ENCODE peak calls at places on chromosomes 3 and 15, in nine cellular contexts. I is tibial artery; D is CD8-positive, alpha-beta T cell; X is hepatocyte; P is aorta; A is A673; Z is NT2/D1; R is fibroblast of lung; E is right lobe of liver. S is an unnamed sample. For H3K9me3, the result is how much of the 10 kb centered on the place peaks cover.

GRCh38 chr3:152780553-152780952 is 54.4 kb upstream of the P2RY1 start:
- DNase-seq in I (no peak), D (no peak), X (no peak), P (no peak), A (no peak), Z (no peak), R (peak), E (no peak), S (no peak)

GRCh38 chr3:180048108-180048507 is 11.4 kb upstream of the PEX5L start:
- DNase-seq in I (no peak), D (no peak), X (no peak), P (no peak), A (no peak), Z (no peak), R (no peak), E (no peak), S (no peak)

GRCh38 chr3:145006291-145006690 is 1034.7 kb downstream of the DIPK2A start:
- DNase-seq in I (no peak), D (no peak), X (peak), P (no peak), A (no peak), Z (no peak), R (no peak), E (no peak), S (no peak)

GRCh38 chr3:72303926-72304325 is 519.0 kb upstream of the PROK2 start:
- DNase-seq in I (no peak), D (no peak), X (no peak), P (no peak), A (peak), Z (peak), R (no peak), E (no peak), S (no peak)

GRCh38 chr3:43148033-43148432 is 42.2 kb upstream of the POMGNT2 start:
- DNase-seq in I (no peak), D (no peak), X (no peak), P (no peak), A (no peak), Z (no peak), R (no peak), E (no peak), S (no peak)

GRCh38 chr3:186516645-186517044 is 27.5 kb downstream of the CRYGS start:
- DNase-seq in I (no peak), D (no peak), X (no peak), P (no peak), A (no peak), Z (no peak), R (no peak), E (no peak), S (no peak)

GRCh38 chr3:146160233-146160963 is 586 bp downstream of the PLOD2 start:
- DNase-seq in I (peak), D (no peak), X (peak), P (peak), A (peak), Z (peak), R (peak), E (peak), S (peak)

GRCh38 chr3:64030741-64031140 is 7.4 kb upstream of the PSMD6 start:
- DNase-seq in I (peak), D (peak), X (peak), P (peak), A (peak), Z (peak), R (peak), E (peak), S (peak)

GRCh38 chr15:76203346-76203745 is 107.9 kb downstream of the ETFA start:
- DNase-seq in I (peak), D (no peak), X (no peak), P (no peak), A (no peak), Z (no peak), R (no peak), E (no peak), S (no peak)

GRCh38 chr3:120418866-120419490 is 31.8 kb downstream of the FSTL1 start:
- DNase-seq in I (no peak), D (no peak), X (peak), P (no peak), A (peak), Z (peak), R (no peak), E (peak), S (peak)

GRCh38 chr3:72721696-72722381 is 126.4 kb downstream of the SHQ1 start:
- DNase-seq in I (no peak), D (no peak), X (no peak), P (no peak), A (peak), Z (no peak), R (no peak), E (no peak), S (no peak)

GRCh38 chr3:160841455-160841854 is 85.4 kb downstream of the PPM1L start:
- DNase-seq in I (no peak), D (no peak), X (no peak), P (no peak), A (no peak), Z (no peak), R (no peak), E (no peak), S (no peak)

GRCh38 chr3:105542604-105543003 is 175.9 kb downstream of the ALCAM start:
- DNase-seq in I (no peak), D (no peak), X (no peak), P (no peak), A (no peak), Z (no peak), R (no peak), E (no peak), S (no peak)

GRCh38 chr3:169634618-169635236 is 28.8 kb downstream of the MECOM start:
- DNase-seq in I (no peak), D (no peak), X (no peak), P (no peak), A (no peak), Z (no peak), R (peak), E (no peak), S (peak)

GRCh38 chr3:134761213-134761612 is 33.8 kb upstream of the EPHB1 start:
- DNase-seq in I (no peak), D (no peak), X (no peak), P (no peak), A (no peak), Z (no peak), R (no peak), E (no peak), S (no peak)

GRCh38 chr3:5339967-5340535 is 152.5 kb downstream of the EDEM1 start:
- DNase-seq in I (no peak), D (no peak), X (peak), P (no peak), A (no peak), Z (peak), R (no peak), E (no peak), S (no peak)

GRCh38 chr15:69141286-69141701 is 19.1 kb upstream of the GLCE start:
- DNase-seq in I (no peak), D (no peak), X (peak), P (no peak), A (no peak), Z (no peak), R (peak), E (no peak), S (no peak)

GRCh38 chr3:94961423-94962100 is 898.7 kb downstream of the NSUN3 start:
- DNase-seq in I (no peak), D (no peak), X (peak), P (no peak), A (no peak), Z (no peak), R (no peak), E (no peak), S (no peak)

GRCh38 chr3:124937049-124937448 is 2.5 kb upstream of the MUC13 start:
- DNase-seq in I (no peak), D (no peak), X (no peak), P (no peak), A (no peak), Z (no peak), R (no peak), E (no peak), S (no peak)

GRCh38 chr3:170815340-170815739 is 54.7 kb downstream of the RPL22L1 start:
- DNase-seq in I (no peak), D (no peak), X (peak), P (no peak), A (peak), Z (no peak), R (no peak), E (peak), S (no peak)

GRCh38 chr15:96119734-96120133 is 210.8 kb upstream of the NR2F2 start:
- DNase-seq in I (no peak), D (no peak), X (no peak), P (no peak), A (no peak), Z (no peak), R (no peak), E (no peak), S (no peak)

GRCh38 chr3:159499031-159499793 is 489.4 kb upstream of the IL12A start:
- DNase-seq in I (no peak), D (no peak), X (no peak), P (no peak), A (no peak), Z (no peak), R (no peak), E (no peak), S (no peak)

GRCh38 chr3:127212231-127212630 is 19.3 kb downstream of the PRR23E start:
- DNase-seq in I (no peak), D (no peak), X (no peak), P (no peak), A (no peak), Z (no peak), R (no peak), E (no peak), S (no peak)

GRCh38 chr3:72102057-72102711 is 317.2 kb upstream of the PROK2 start:
- DNase-seq in I (no peak), D (no peak), X (no peak), P (no peak), A (no peak), Z (no peak), R (no peak), E (no peak), S (no peak)

GRCh38 chr3:94875149-94875548 is 812.3 kb downstream of the NSUN3 start:
- DNase-seq in I (no peak), D (no peak), X (no peak), P (no peak), A (no peak), Z (no peak), R (no peak), E (no peak), S (peak)

GRCh38 chr3:184480831-184481230 is 80.8 kb upstream of the EPHB3 start:
- DNase-seq in I (no peak), D (no peak), X (no peak), P (no peak), A (no peak), Z (no peak), R (no peak), E (no peak), S (no peak)

GRCh38 chr3:16084887-16085286 is 89.6 kb upstream of the GALNT15 start:
- DNase-seq in I (no peak), D (no peak), X (no peak), P (no peak), A (no peak), Z (no peak), R (no peak), E (no peak), S (no peak)

GRCh38 chr3:184641430-184641829 is 70.4 kb downstream of the MAGEF1 start:
- DNase-seq in I (no peak), D (no peak), X (no peak), P (no peak), A (no peak), Z (no peak), R (no peak), E (no peak), S (no peak)

GRCh38 chr3:170205302-170205701 is 16.9 kb upstream of the PRKCI start:
- DNase-seq in I (no peak), D (no peak), X (no peak), P (no peak), A (no peak), Z (no peak), R (no peak), E (no peak), S (no peak)

GRCh38 chr15:89019436-89019835 is 68.8 kb upstream of the ABHD2 start:
- DNase-seq in I (no peak), D (no peak), X (no peak), P (no peak), A (no peak), Z (no peak), R (no peak), E (no peak), S (no peak)

GRCh38 chr15:74173545-74174215 is at the start of gene ISLR:
- DNase-seq in I (peak), D (no peak), X (peak), P (no peak), A (peak), Z (no peak), R (peak), E (peak), S (no peak)

GRCh38 chr3:25455316-25456232 is 27.5 kb downstream of the RARB start:
- DNase-seq in I (peak), D (no peak), X (no peak), P (peak), A (peak), Z (no peak), R (peak), E (no peak), S (no peak)

GRCh38 chr15:91860498-91860897 is 7.0 kb downstream of the SLCO3A1 start:
- DNase-seq in I (no peak), D (no peak), X (no peak), P (no peak), A (no peak), Z (no peak), R (no peak), E (no peak), S (no peak)

GRCh38 chr3:7160689-7161088 is 299.8 kb downstream of the GRM7 start:
- DNase-seq in I (no peak), D (no peak), X (no peak), P (no peak), A (no peak), Z (no peak), R (no peak), E (no peak), S (no peak)

GRCh38 chr3:7171493-7171892 is 310.6 kb downstream of the GRM7 start:
- DNase-seq in I (no peak), D (no peak), X (no peak), P (no peak), A (no peak), Z (no peak), R (no peak), E (no peak), S (no peak)

DNA sequence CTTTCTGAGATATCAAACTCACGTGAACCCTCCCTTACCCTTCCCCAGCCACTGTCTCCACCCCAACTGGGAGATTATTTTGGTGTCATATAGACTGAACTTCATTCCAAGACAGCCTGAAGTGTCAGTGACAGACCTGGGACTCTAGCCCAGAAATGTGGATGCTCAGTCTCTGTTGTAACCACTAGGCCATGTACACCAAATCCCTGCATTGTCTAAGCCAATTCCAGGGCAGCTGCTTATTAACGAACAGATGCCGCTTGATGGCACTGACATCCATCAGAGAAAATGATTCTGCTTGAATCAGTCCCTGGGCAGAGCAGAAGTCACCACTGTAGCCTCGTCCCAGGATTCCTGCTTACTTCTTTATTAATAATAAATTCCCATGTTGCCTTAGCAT is 305.5 kb downstream of the GRM7 start:
- DNase-seq in I (no peak), D (no peak), X (no peak), P (no peak), A (no peak), Z (no peak), R (no peak), E (no peak), S (no peak)
- H3K9me3 ChIP-seq in I (under half), D (under half), X (under half), P (under half), A (under half), Z (under half), R (under half), E (under half), S (under half)

GRCh38 chr15:90202929-90203328 is 1.8 kb downstream of the SEMA4B start:
- DNase-seq in I (no peak), D (no peak), X (no peak), P (no peak), A (no peak), Z (no peak), R (no peak), E (no peak), S (no peak)
- H3K4me3 ChIP-seq in I (no peak), D (no peak), X (peak), P (no peak), A (peak), Z (no peak), R (no peak), E (no peak), S (no peak)

GRCh38 chr3:195023989-195024388 is 247.0 kb downstream of the XXYLT1 start:
- DNase-seq in I (no peak), D (no peak), X (no peak), P (no peak), A (no peak), Z (no peak), R (no peak), E (no peak), S (peak)
- H3K9me3 ChIP-seq in I (under half), D (under half), X (under half), P (under half), A (under half), Z (under half), R (under half), E (under half), S (under half)

DNA sequence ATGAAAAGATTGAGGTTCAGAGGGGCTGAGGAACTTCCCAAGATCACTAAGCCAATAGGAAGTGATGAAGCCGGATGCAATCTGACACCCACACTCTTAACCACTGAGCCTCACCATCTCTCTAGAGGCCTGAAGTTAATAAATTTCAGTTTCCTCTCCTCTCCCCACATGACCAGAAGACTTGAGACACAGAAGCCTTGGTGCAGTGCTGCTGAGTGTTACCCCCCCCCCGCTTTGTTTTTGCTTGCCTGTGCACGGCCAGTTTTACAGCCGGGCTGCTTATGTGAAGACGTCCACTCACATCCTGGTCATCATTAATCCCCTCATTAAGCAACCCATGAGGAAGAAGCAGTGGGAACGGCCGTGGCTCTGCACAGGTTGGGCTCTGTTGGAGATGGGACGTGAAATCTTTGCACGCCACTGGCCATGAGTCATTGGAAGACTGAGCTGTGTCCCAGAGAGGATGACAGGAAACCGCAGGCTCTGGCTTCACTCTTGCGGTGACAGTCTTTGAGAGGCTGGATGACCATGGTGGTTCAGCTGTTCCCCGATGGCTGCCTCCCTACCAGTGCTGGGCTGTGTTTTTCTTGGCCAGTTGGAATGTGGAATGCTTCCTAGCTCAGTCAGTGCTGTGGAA is 232.5 kb upstream of the LRTM1 start:
- DNase-seq in I (peak), D (no peak), X (peak), P (peak), A (peak), Z (no peak), R (peak), E (no peak), S (no peak)
- H3K4me3 ChIP-seq in I (no peak), D (no peak), X (no peak), P (no peak), A (no peak), Z (no peak), R (no peak), E (no peak), S (no peak)

DNA sequence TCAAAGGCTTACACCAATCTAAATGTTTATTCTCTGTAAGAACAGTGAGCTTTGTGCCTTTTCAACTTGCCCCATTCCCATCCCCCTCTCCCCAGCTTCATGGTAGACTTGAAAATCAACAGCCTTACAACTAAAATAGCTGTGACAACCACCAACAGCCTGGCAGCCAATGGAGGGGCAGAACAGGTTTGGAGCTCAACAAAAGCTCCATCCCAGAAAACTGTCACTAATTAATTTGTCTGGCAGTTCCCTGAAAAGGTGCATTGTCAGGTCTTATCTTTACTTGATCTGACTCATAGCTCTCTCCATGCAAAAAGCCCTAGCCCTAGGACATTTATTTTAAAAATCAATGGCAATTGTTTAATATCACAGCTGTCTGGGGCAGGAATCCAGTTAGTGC is 22.6 kb downstream of the MTHFS start:
- DNase-seq in I (no peak), D (no peak), X (no peak), P (no peak), A (no peak), Z (no peak), R (no peak), E (no peak), S (no peak)
- H3K9me3 ChIP-seq in I (under half), D (under half), X (under half), P (under half), A (under half), Z (half or more), R (under half), E (under half), S (under half)

GRCh38 chr3:112333386-112334334 is 704 bp downstream of the CD200 start:
- DNase-seq in I (peak), D (no peak), X (peak), P (peak), A (no peak), Z (peak), R (peak), E (no peak), S (no peak)

GRCh38 chr3:112334709-112335108 is 1.8 kb downstream of the CD200 start:
- DNase-seq in I (no peak), D (no peak), X (no peak), P (no peak), A (no peak), Z (no peak), R (no peak), E (no peak), S (no peak)

GRCh38 chr3:112338021-112338726 is 5.2 kb downstream of the CD200 start:
- DNase-seq in I (no peak), D (no peak), X (no peak), P (no peak), A (no peak), Z (no peak), R (no peak), E (no peak), S (no peak)

GRCh38 chr3:112327371-112327951 is 5.5 kb upstream of the CD200 start:
- DNase-seq in I (no peak), D (no peak), X (peak), P (no peak), A (peak), Z (no peak), R (peak), E (no peak), S (no peak)

DNA sequence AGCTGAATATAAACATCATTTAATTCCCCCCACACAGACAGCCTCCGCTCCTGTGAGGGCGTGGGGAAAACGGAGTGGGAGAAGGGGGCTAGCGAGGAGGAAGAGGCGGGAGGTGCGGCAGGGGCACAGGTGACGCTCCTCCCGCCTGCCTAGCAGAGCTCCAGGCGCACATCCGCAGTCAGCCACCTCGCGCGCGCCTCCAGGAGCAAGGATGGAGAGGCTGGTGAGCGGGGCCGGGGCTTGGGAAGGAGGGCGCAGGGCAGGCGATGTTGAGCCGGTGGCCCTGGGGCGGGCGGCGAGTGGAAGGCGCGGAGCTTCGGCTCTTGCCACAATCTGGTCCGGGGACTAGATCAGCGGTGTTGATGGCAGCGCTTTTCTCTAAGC is at the start of gene CD200:
- DNase-seq in I (peak), D (peak), X (peak), P (peak), A (peak), Z (peak), R (peak), E (no peak), S (peak)
- H3K4me3 ChIP-seq in I (peak), D (peak), X (peak), P (peak), A (peak), Z (peak), R (peak), E (no peak), S (peak)

GRCh38 chr15:41897327-41897726 is 3.5 kb upstream of the SPTBN5 start:
- DNase-seq in I (no peak), D (no peak), X (no peak), P (no peak), A (no peak), Z (no peak), R (no peak), E (no peak), S (no peak)

GRCh38 chr15:41894791-41895463 is 1.1 kb upstream of the SPTBN5 start:
- DNase-seq in I (peak), D (peak), X (peak), P (peak), A (peak), Z (no peak), R (peak), E (no peak), S (peak)

GRCh38 chr15:41895491-41895890 is 1.6 kb upstream of the SPTBN5 start:
- DNase-seq in I (no peak), D (no peak), X (no peak), P (no peak), A (no peak), Z (no peak), R (no peak), E (no peak), S (no peak)

GRCh38 chr15:41895957-41896356 is 2.1 kb upstream of the SPTBN5 start:
- DNase-seq in I (no peak), D (no peak), X (no peak), P (no peak), A (no peak), Z (no peak), R (no peak), E (no peak), S (no peak)

GRCh38 chr15:41896566-41896965 is 2.7 kb upstream of the SPTBN5 start:
- DNase-seq in I (no peak), D (no peak), X (no peak), P (no peak), A (no peak), Z (no peak), R (no peak), E (no peak), S (no peak)
- H3K9me3 ChIP-seq in I (under half), D (under half), X (under half), P (under half), A (under half), Z (under half), R (under half), E (under half), S (under half)

S was measured in upper lobe of right lung.